ENCODE peak calls at places on chromosomes 16 and 17, in seven cellular contexts. H is HFF-Myc; G is activated CD4-positive, alpha-beta T cell treated with anti-CD3 and anti-CD28 coated beads for 24 hours; K is activated T-helper 1 cell treated with anti-CD3 and anti-CD28 coated beads, Interleukin-2, amount 50 U/mL, for 16 hours; R is NCI-H774; S is nephron progenitor cell; X is posterior vena cava. Z is an unnamed sample.

GRCh38 chr17:8628172-8628571 is 2.4 kb downstream of the MYH10 start:
- DNase-seq in H (no peak), G (no peak), K (no peak), R (no peak), S (no peak), X (no peak), Z (no peak)

GRCh38 chr16:53080345-53081031 is 25.7 kb downstream of the CHD9 start:
- DNase-seq in H (no peak), G (no peak), K (no peak), R (no peak), S (no peak), X (peak), Z (no peak)

GRCh38 chr17:38681096-38681495 is 6.3 kb upstream of the EPOP start:
- DNase-seq in H (no peak), G (no peak), K (no peak), R (no peak), S (no peak), X (no peak), Z (no peak)

GRCh38 chr17:42270596-42270995 is 5.6 kb downstream of the STAT5B start:
- DNase-seq in H (no peak), G (no peak), K (no peak), R (no peak), S (no peak), X (no peak), Z (no peak)

GRCh38 chr16:87417511-87417910 is 25.4 kb downstream of the MAP1LC3B start:
- DNase-seq in H (no peak), G (no peak), K (no peak), R (no peak), S (no peak), X (peak), Z (no peak)

GRCh38 chr17:44209786-44210341 is 9.6 kb downstream of the UBTF start:
- DNase-seq in H (no peak), G (no peak), K (no peak), R (no peak), S (no peak), X (no peak), Z (no peak)

GRCh38 chr16:89615596-89616090 is 2.2 kb downstream of the DPEP1 start:
- DNase-seq in H (no peak), G (no peak), K (no peak), R (no peak), S (peak), X (no peak), Z (no peak)

GRCh38 chr17:37836593-37836992 is 87.6 kb upstream of the TBC1D3K start:
- DNase-seq in H (no peak), G (no peak), K (no peak), R (no peak), S (no peak), X (no peak), Z (no peak)

GRCh38 chr17:81150379-81151038 is 14.8 kb upstream of the PVALEF start:
- DNase-seq in H (no peak), G (no peak), K (no peak), R (no peak), S (no peak), X (peak), Z (no peak)

GRCh38 chr17:33115957-33116680 is 124.5 kb downstream of the SPACA3 start:
- DNase-seq in H (no peak), G (no peak), K (no peak), R (no peak), S (no peak), X (peak), Z (no peak)

GRCh38 chr17:73731733-73732132 is 87.5 kb upstream of the SDK2 start:
- DNase-seq in H (no peak), G (no peak), K (no peak), R (no peak), S (no peak), X (no peak), Z (no peak)

GRCh38 chr17:35073183-35073790 is 9.8 kb upstream of the RFFL start:
- DNase-seq in H (no peak), G (no peak), K (no peak), R (no peak), S (no peak), X (no peak), Z (no peak)

GRCh38 chr17:18224428-18225120 is 861 bp upstream of the LLGL1 start:
- DNase-seq in H (no peak), G (no peak), K (no peak), R (no peak), S (peak), X (no peak), Z (no peak)

GRCh38 chr17:44766409-44767038 is 7.7 kb downstream of the ADAM11 start:
- DNase-seq in H (no peak), G (no peak), K (no peak), R (no peak), S (no peak), X (no peak), Z (no peak)

GRCh38 chr16:68446941-68447675 is 1.2 kb downstream of the SMPD3 start:
- DNase-seq in H (no peak), G (no peak), K (no peak), R (no peak), S (peak), X (no peak), Z (no peak)

GRCh38 chr17:9050801-9051401 is 29.6 kb downstream of the NTN1 start:
- DNase-seq in H (no peak), G (no peak), K (no peak), R (no peak), S (no peak), X (peak), Z (no peak)

GRCh38 chr16:73202176-73202729 is 154.3 kb upstream of the ZFHX3 start:
- DNase-seq in H (peak), G (no peak), K (no peak), R (no peak), S (no peak), X (no peak), Z (no peak)

GRCh38 chr17:65751263-65751662 is 189.8 kb upstream of the AXIN2 start:
- DNase-seq in H (no peak), G (no peak), K (no peak), R (no peak), S (no peak), X (no peak), Z (no peak)

GRCh38 chr17:57288034-57288752 is 31.9 kb downstream of the MSI2 start:
- DNase-seq in H (no peak), G (no peak), K (no peak), R (no peak), S (peak), X (no peak), Z (no peak)

GRCh38 chr17:5892897-5893656 is 177.1 kb upstream of the WSCD1 start:
- DNase-seq in H (no peak), G (no peak), K (no peak), R (no peak), S (no peak), X (no peak), Z (no peak)

GRCh38 chr17:41404024-41404651 is 6.7 kb upstream of the KRT31 start:
- DNase-seq in H (peak), G (peak), K (peak), R (peak), S (no peak), X (no peak), Z (peak)

GRCh38 chr16:57638381-57638780 is 10.0 kb downstream of the ADGRG1 start:
- DNase-seq in H (no peak), G (no peak), K (no peak), R (no peak), S (no peak), X (no peak), Z (no peak)

GRCh38 chr16:24132797-24133155 is 123.4 kb upstream of the CACNG3 start:
- DNase-seq in H (no peak), G (no peak), K (no peak), R (no peak), S (no peak), X (no peak), Z (no peak)

GRCh38 chr17:58747674-58748073 is 8.0 kb upstream of the PPM1E start:
- DNase-seq in H (no peak), G (no peak), K (no peak), R (no peak), S (no peak), X (no peak), Z (no peak)

GRCh38 chr17:56723471-56723870 is 110.2 kb downstream of the C17orf67 start:
- DNase-seq in H (no peak), G (no peak), K (no peak), R (no peak), S (no peak), X (no peak), Z (no peak)

GRCh38 chr16:89601906-89602272 is 11.6 kb upstream of the DPEP1 start:
- DNase-seq in H (no peak), G (no peak), K (no peak), R (no peak), S (no peak), X (no peak), Z (no peak)

GRCh38 chr17:39904990-39905288 is 13.5 kb downstream of the GSDMB start:
- DNase-seq in H (no peak), G (no peak), K (no peak), R (no peak), S (no peak), X (no peak), Z (no peak)

GRCh38 chr17:79036609-79037008 is 12.6 kb downstream of the C1QTNF1 start:
- DNase-seq in H (peak), G (no peak), K (no peak), R (no peak), S (no peak), X (peak), Z (peak)

GRCh38 chr16:12296991-12297390 is 320.5 kb downstream of the SNX29 start:
- DNase-seq in H (no peak), G (no peak), K (no peak), R (no peak), S (no peak), X (no peak), Z (no peak)

GRCh38 chr17:4750606-4751005 is 10.9 kb upstream of the CXCL16 start:
- DNase-seq in H (no peak), G (no peak), K (no peak), R (no peak), S (no peak), X (no peak), Z (no peak)

GRCh38 chr17:32523017-32523680 is 36.4 kb downstream of the CDK5R1 start:
- DNase-seq in H (no peak), G (no peak), K (no peak), R (no peak), S (no peak), X (no peak), Z (no peak)

GRCh38 chr17:7222093-7222971 is 2.6 kb downstream of the ACADVL start:
- DNase-seq in H (no peak), G (no peak), K (no peak), R (no peak), S (no peak), X (no peak), Z (no peak)

GRCh38 chr17:81039854-81040758 is 5.2 kb downstream of the BAIAP2 start:
- DNase-seq in H (no peak), G (no peak), K (no peak), R (no peak), S (no peak), X (no peak), Z (no peak)

GRCh38 chr17:47275245-47275984 is 21.8 kb downstream of the ITGB3 start:
- DNase-seq in H (peak), G (no peak), K (no peak), R (no peak), S (peak), X (peak), Z (no peak)